ENCODE peak calls at places on chromosomes 2 and 18, in eight cellular contexts. Z is cardiac muscle cell, X is ovary, W is spleen, Y is tibial nerve, J is AG04450, A is brain microvascular endothelial cell, M is foreskin fibroblast. G is an unnamed sample.

GRCh38 chr2:55111570-55112228 is 61.4 kb upstream of the RTN4 start:
- DNase-seq in Z (peak; percentile 93), X (peak; percentile 55), W (peak; percentile 80), Y (no peak), J (peak; percentile 85), A (peak; percentile 94), M (peak; percentile 96), G (peak; percentile 75)

GRCh38 chr18:11251229-11251890 is 102.0 kb upstream of the PIEZO2 start:
- DNase-seq in Z (peak; percentile 69), X (no peak), W (no peak), Y (no peak), J (no peak), A (peak; percentile 14), M (peak; percentile 60), G (no peak)

GRCh38 chr2:383888-384287 is 96.0 kb upstream of the ALKAL2 start:
- DNase-seq in Z (no peak), X (no peak), W (no peak), Y (no peak), J (no peak), A (no peak), M (no peak), G (no peak)

GRCh38 chr2:210222607-210223006 is 2.6 kb downstream of the ACADL start:
- DNase-seq in Z (no peak), X (no peak), W (no peak), Y (no peak), J (no peak), A (no peak), M (no peak), G (no peak)

GRCh38 chr2:4901092-4901735 is 791.0 kb upstream of the SOX11 start:
- DNase-seq in Z (no peak), X (no peak), W (no peak), Y (no peak), J (no peak), A (no peak), M (no peak), G (no peak)

GRCh38 chr2:239500915-239501630 is 100.3 kb upstream of the HDAC4 start:
- DNase-seq in Z (peak; percentile 5), X (no peak), W (peak; percentile 88), Y (no peak), J (no peak), A (no peak), M (no peak), G (no peak)

GRCh38 chr18:58223717-58224424 is 179.8 kb downstream of the NEDD4L start:
- DNase-seq in Z (peak; percentile 78), X (no peak), W (no peak), Y (no peak), J (peak; percentile 65), A (peak; percentile 87), M (peak; percentile 96), G (no peak)

GRCh38 chr18:77065221-77065981 is 67.2 kb downstream of the MBP start:
- DNase-seq in Z (peak; percentile 97), X (no peak), W (peak; percentile 87), Y (no peak), J (peak; percentile 70), A (peak; percentile 97), M (peak; percentile 89), G (peak; percentile 88)

GRCh38 chr2:210476194-210477128 is at the start of gene LANCL1:
- DNase-seq in Z (peak; percentile 91), X (peak; percentile 89), W (peak; percentile 96), Y (peak; percentile 85), J (peak; percentile 61), A (peak; percentile 88), M (peak; percentile 94), G (peak; percentile 98)

GRCh38 chr2:168780671-168781071 is 21.8 kb upstream of the NOSTRIN start:
- DNase-seq in Z (peak; percentile 7), X (no peak), W (no peak), Y (no peak), J (no peak), A (no peak), M (peak; percentile 18), G (no peak)

GRCh38 chr2:201232125-201232815 is 28.1 kb upstream of the CASP8 start:
- DNase-seq in Z (peak; percentile 96), X (peak; percentile 62), W (peak; percentile 94), Y (peak; percentile 71), J (peak; percentile 73), A (peak; percentile 92), M (peak; percentile 95), G (peak; percentile 93)

GRCh38 chr2:105798595-105798994 is 53.9 kb downstream of the NCK2 start:
- DNase-seq in Z (no peak), X (no peak), W (no peak), Y (no peak), J (no peak), A (no peak), M (no peak), G (no peak)

GRCh38 chr18:66560092-66560491 is 43.8 kb downstream of the CDH19 start:
- DNase-seq in Z (peak; percentile 36), X (no peak), W (no peak), Y (no peak), J (no peak), A (peak; percentile 30), M (peak; percentile 1), G (no peak)

GRCh38 chr2:150076281-150076680 is 411.2 kb downstream of the RND3 start:
- DNase-seq in Z (peak; percentile 34), X (no peak), W (no peak), Y (no peak), J (no peak), A (peak; percentile 45), M (peak; percentile 76), G (no peak)

GRCh38 chr2:130837175-130837810 is 579 bp downstream of the ARHGEF4 start:
- DNase-seq in Z (no peak), X (no peak), W (no peak), Y (no peak), J (no peak), A (no peak), M (no peak), G (no peak)
- H3K4me3 ChIP-seq in Z (peak overlapping the region; percentile 23), X (no peak overlapping the region), W (peak overlapping the region; percentile 23), Y (peak overlapping the region; percentile 44), J (peak overlapping the region; percentile 31), A (peak overlapping the region; percentile 17), M (no peak overlapping the region), G (peak overlapping the region; percentile 33)

GRCh38 chr2:233448220-233448559 is 93.9 kb downstream of the DGKD start:
- DNase-seq in Z (peak; percentile 26), X (no peak), W (peak; percentile 41), Y (no peak), J (no peak), A (no peak), M (peak; percentile 17), G (peak; percentile 71)
- TF ChIP-seq CTCF in Z (peak; percentile 23), X (no peak), W (no peak), Y (no peak), J (peak; percentile 23), A (peak; percentile 56), M (no peak), G (no peak)

DNA sequence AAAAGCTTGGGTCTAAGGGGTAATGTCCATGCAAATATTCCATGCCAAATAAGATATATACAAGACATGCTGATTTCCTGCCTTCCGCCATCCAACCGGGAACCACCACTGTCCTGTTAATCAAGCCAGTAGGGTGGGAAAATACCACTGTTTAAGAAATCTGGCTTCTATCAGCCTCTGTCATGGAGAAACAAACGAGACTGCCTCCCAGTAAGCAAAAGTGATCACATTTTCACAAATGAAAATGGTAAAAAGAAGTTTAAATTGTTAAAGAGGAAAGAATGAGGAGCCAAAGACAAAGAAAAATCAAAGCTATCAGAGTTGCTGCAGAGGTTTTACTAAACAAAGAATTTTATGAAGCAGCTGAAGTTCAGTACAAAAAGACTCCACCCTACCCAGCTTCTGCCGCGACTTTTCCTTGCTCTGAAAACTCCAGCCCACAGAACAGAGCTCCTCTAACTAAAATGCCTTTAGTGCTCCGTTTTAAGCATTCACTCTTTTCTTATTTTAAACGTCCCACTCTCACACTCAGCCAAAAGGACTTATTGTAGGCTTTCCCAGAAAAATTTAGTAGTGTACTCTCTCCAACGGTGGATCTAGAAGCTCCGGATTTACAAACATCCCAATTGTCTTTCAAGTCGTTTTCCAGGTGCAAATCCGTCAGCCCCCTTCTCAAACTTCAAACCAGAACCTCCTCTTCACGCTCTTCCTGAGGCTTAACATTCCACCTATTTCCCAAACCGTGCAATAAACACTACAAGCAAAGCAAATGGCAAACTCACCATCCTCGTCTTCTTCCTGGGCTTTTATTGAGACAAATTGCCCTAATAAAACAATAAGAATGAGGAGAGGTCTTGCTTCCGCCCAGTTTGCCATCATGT is 595 bp downstream of the COL5A2 start:
- DNase-seq in Z (peak; percentile 92), X (peak; percentile 28), W (no peak), Y (no peak), J (peak; percentile 42), A (peak; percentile 59), M (peak; percentile 86), G (no peak)
- H3K4me3 ChIP-seq in Z (peak overlapping the region; percentile 64), X (peak overlapping the region; percentile 56), W (peak overlapping the region; percentile 3), Y (peak overlapping the region; percentile 66), J (peak overlapping the region; percentile 75), A (peak overlapping the region; percentile 88), M (peak overlapping the region; percentile 89), G (peak overlapping the region; percentile 27)

DNA sequence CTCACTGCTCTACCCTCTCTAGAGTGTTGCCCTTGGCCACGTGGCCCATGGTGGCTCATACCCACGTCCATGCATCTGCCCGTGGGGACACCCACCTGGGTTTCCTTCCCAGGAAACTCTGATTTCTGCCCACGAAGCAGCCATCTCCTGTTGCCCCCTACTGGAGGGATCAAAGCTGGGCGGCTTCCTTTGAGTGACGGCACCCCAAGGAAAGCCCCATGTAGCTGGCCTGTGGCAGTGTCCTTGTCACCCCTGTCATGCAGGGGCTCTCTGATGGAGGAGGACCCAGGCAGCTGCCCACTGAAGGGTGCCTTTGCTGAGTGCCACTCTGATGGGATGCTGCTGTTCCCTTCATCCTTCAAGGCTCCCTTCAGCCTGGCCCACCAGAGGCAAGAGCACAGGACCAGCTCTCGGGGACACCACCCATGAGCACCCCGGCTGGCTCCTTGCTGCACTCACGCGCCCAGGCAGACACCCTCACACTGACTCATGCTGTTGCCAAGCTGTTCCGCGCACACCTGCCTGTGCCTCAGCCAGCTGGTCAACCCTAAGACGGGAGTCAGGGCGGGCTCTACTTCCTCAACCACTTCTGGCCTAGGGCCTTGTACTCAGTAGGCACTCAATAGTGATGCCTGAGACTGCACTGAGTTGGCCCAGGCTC is 101.1 kb downstream of the CTIF start:
- DNase-seq in Z (no peak), X (no peak), W (no peak), Y (no peak), J (no peak), A (no peak), M (no peak), G (no peak)
- TF ChIP-seq CTCF in Z (peak; percentile 42), X (no peak), W (no peak), Y (no peak), J (peak; percentile 36), A (peak; percentile 60), M (peak; percentile 35), G (no peak)

DNA sequence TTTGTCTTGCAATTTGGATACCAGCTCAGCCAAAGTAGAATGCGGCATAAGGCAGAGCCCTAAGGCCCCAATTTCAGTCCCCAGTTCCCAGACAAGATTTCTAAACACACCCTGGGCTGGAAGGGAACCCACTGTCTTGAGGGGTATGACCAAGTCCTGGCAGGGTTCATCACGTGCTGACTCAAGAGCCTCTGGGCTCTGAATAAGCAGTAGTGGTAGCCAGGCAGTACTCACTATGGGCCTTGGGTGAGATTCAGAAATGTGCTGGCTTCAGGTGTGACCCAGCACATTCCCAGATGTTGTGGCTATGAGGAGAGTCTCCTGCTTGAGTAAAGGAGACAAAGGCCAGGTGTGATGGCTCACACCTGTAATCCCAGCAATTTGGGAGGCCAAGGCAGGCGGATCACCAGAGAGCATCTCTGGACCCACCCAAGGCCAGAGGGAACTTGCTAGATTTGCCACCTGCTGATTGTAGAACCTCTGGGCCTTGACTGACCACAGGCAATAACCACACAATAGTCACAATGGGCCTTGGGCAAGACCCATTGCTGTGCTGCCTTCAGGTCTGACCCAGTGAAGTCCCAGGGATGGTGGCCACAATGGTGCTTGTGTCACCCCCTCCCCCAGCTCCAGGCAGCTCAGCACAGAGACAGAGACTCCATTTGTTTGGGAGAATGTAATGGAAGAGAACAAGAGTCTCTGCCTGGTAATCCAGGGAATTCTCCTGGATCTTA is 74.9 kb downstream of the ATL2 start:
- DNase-seq in Z (no peak), X (no peak), W (no peak), Y (no peak), J (no peak), A (no peak), M (no peak), G (no peak)
- H3K4me3 ChIP-seq in Z (no peak overlapping the region), X (no peak overlapping the region), W (no peak overlapping the region), Y (no peak overlapping the region), J (no peak overlapping the region), A (no peak overlapping the region), M (no peak overlapping the region), G (no peak overlapping the region)

G was measured in lower leg skin.